ENCODE peak calls at places on chromosomes 11 and 22, in eight cellular contexts. One of them, this sample, is unnamed. For H3K4me1, the result is how much of the 10 kb centered on the place peaks cover.

GRCh38 chr22:45207533-45207932 is 33.2 kb downstream of the KIAA0930 start:
- DNase-seq in pancreas: peak
- DNase-seq in right lobe of liver: no peak
- DNase-seq in esophagus squamous epithelium: no peak
- DNase-seq in neural progenitor cell: no peak
- DNase-seq in mammary epithelial cell: no peak
- DNase-seq in sigmoid colon: peak
- DNase-seq in CD8-positive, alpha-beta T cell: no peak
- DNase-seq in this sample: no peak

GRCh38 chr22:41857160-41857859 is 24.4 kb downstream of the SREBF2 start:
- DNase-seq in pancreas: no peak
- DNase-seq in right lobe of liver: no peak
- DNase-seq in esophagus squamous epithelium: no peak
- DNase-seq in neural progenitor cell: peak
- DNase-seq in mammary epithelial cell: peak
- DNase-seq in sigmoid colon: no peak
- DNase-seq in CD8-positive, alpha-beta T cell: peak
- DNase-seq in this sample: peak

GRCh38 chr11:134468796-134469195 is 56.8 kb upstream of the B3GAT1 start:
- DNase-seq in pancreas: no peak
- DNase-seq in right lobe of liver: peak
- DNase-seq in esophagus squamous epithelium: no peak
- DNase-seq in neural progenitor cell: no peak
- DNase-seq in mammary epithelial cell: no peak
- DNase-seq in sigmoid colon: no peak
- DNase-seq in CD8-positive, alpha-beta T cell: no peak
- DNase-seq in this sample: no peak

GRCh38 chr22:36432592-36433317 is 45.0 kb upstream of the MYH9 start:
- DNase-seq in pancreas: no peak
- DNase-seq in right lobe of liver: no peak
- DNase-seq in esophagus squamous epithelium: no peak
- DNase-seq in neural progenitor cell: no peak
- DNase-seq in mammary epithelial cell: no peak
- DNase-seq in sigmoid colon: no peak
- DNase-seq in CD8-positive, alpha-beta T cell: no peak
- DNase-seq in this sample: no peak

GRCh38 chr11:106464728-106465127 is 387.3 kb downstream of the AASDHPPT start:
- DNase-seq in pancreas: no peak
- DNase-seq in right lobe of liver: no peak
- DNase-seq in esophagus squamous epithelium: no peak
- DNase-seq in neural progenitor cell: no peak
- DNase-seq in mammary epithelial cell: peak
- DNase-seq in sigmoid colon: no peak
- DNase-seq in CD8-positive, alpha-beta T cell: no peak
- DNase-seq in this sample: no peak

GRCh38 chr22:27302501-27302900 is 499.1 kb downstream of the MN1 start:
- DNase-seq in pancreas: no peak
- DNase-seq in right lobe of liver: no peak
- DNase-seq in esophagus squamous epithelium: no peak
- DNase-seq in neural progenitor cell: no peak
- DNase-seq in mammary epithelial cell: no peak
- DNase-seq in sigmoid colon: no peak
- DNase-seq in CD8-positive, alpha-beta T cell: no peak
- DNase-seq in this sample: no peak

GRCh38 chr11:69965821-69966582 is 112.1 kb upstream of the ANO1 start:
- DNase-seq in pancreas: no peak
- DNase-seq in right lobe of liver: peak
- DNase-seq in esophagus squamous epithelium: no peak
- DNase-seq in neural progenitor cell: no peak
- DNase-seq in mammary epithelial cell: no peak
- DNase-seq in sigmoid colon: no peak
- DNase-seq in CD8-positive, alpha-beta T cell: no peak
- DNase-seq in this sample: no peak

GRCh38 chr11:27012254-27012921 is 18.5 kb downstream of the FIBIN start:
- DNase-seq in pancreas: no peak
- DNase-seq in right lobe of liver: no peak
- DNase-seq in esophagus squamous epithelium: no peak
- DNase-seq in neural progenitor cell: peak
- DNase-seq in mammary epithelial cell: peak
- DNase-seq in sigmoid colon: no peak
- DNase-seq in CD8-positive, alpha-beta T cell: no peak
- DNase-seq in this sample: peak

GRCh38 chr22:36773935-36774334 is 2.0 kb downstream of the IFT27 start:
- DNase-seq in pancreas: no peak
- DNase-seq in right lobe of liver: no peak
- DNase-seq in esophagus squamous epithelium: no peak
- DNase-seq in neural progenitor cell: peak
- DNase-seq in mammary epithelial cell: peak
- DNase-seq in sigmoid colon: no peak
- DNase-seq in CD8-positive, alpha-beta T cell: no peak
- DNase-seq in this sample: peak

GRCh38 chr11:75816561-75817239 is 1.7 kb downstream of the UVRAG start:
- DNase-seq in pancreas: no peak
- DNase-seq in right lobe of liver: no peak
- DNase-seq in esophagus squamous epithelium: no peak
- DNase-seq in neural progenitor cell: no peak
- DNase-seq in mammary epithelial cell: no peak
- DNase-seq in sigmoid colon: no peak
- DNase-seq in CD8-positive, alpha-beta T cell: no peak
- DNase-seq in this sample: no peak

GRCh38 chr11:79637219-79637618 is 196.4 kb upstream of the TENM4 start:
- DNase-seq in pancreas: no peak
- DNase-seq in right lobe of liver: no peak
- DNase-seq in esophagus squamous epithelium: no peak
- DNase-seq in neural progenitor cell: no peak
- DNase-seq in mammary epithelial cell: peak
- DNase-seq in sigmoid colon: no peak
- DNase-seq in CD8-positive, alpha-beta T cell: no peak
- DNase-seq in this sample: no peak

GRCh38 chr11:35232961-35233360 is 94.0 kb downstream of the CD44 start:
- DNase-seq in pancreas: no peak
- DNase-seq in right lobe of liver: no peak
- DNase-seq in esophagus squamous epithelium: no peak
- DNase-seq in neural progenitor cell: no peak
- DNase-seq in mammary epithelial cell: no peak
- DNase-seq in sigmoid colon: no peak
- DNase-seq in CD8-positive, alpha-beta T cell: no peak
- DNase-seq in this sample: no peak

GRCh38 chr11:109971184-109971523 is 122.0 kb upstream of the ZC3H12C start:
- DNase-seq in pancreas: no peak
- DNase-seq in right lobe of liver: no peak
- DNase-seq in esophagus squamous epithelium: no peak
- DNase-seq in neural progenitor cell: peak
- DNase-seq in mammary epithelial cell: peak
- DNase-seq in sigmoid colon: no peak
- DNase-seq in CD8-positive, alpha-beta T cell: no peak
- DNase-seq in this sample: no peak

DNA sequence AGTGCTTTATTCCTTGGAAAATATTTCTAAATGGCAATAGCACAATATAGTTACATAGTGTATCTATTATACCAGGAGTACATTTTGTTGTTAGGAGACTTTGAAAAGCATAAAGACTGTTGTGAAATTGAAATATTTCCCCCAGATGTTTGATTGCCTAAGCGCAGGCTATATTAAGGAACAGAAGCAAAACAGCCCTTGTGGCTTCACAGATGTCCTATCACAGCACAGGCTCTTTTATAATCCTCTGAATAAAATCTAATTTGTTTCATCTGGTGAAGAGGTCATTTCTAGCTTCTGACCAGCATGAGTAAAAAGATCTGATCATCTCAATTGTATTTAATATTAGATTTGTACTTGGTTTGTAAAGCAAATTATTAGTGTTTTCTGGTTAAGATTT is 48.2 kb downstream of the BSX start:
- DNase-seq in pancreas: no peak
- DNase-seq in right lobe of liver: no peak
- DNase-seq in esophagus squamous epithelium: no peak
- DNase-seq in neural progenitor cell: no peak
- DNase-seq in mammary epithelial cell: no peak
- DNase-seq in sigmoid colon: no peak
- DNase-seq in CD8-positive, alpha-beta T cell: no peak
- DNase-seq in this sample: no peak
- H3K4me1 ChIP-seq in pancreas: under half
- H3K4me1 ChIP-seq in right lobe of liver: under half
- H3K4me1 ChIP-seq in esophagus squamous epithelium: under half
- H3K4me1 ChIP-seq in neural progenitor cell: under half
- H3K4me1 ChIP-seq in mammary epithelial cell: under half
- H3K4me1 ChIP-seq in sigmoid colon: under half
- H3K4me1 ChIP-seq in CD8-positive, alpha-beta T cell: under half
- H3K4me1 ChIP-seq in this sample: under half

GRCh38 chr11:61587541-61587941 is 6.7 kb upstream of the SYT7 start:
- DNase-seq in pancreas: peak
- DNase-seq in right lobe of liver: no peak
- DNase-seq in esophagus squamous epithelium: no peak
- DNase-seq in neural progenitor cell: peak
- DNase-seq in mammary epithelial cell: no peak
- DNase-seq in sigmoid colon: peak
- DNase-seq in CD8-positive, alpha-beta T cell: peak
- DNase-seq in this sample: no peak
- H3K4me3 ChIP-seq in pancreas: peak
- H3K4me3 ChIP-seq in right lobe of liver: peak
- H3K4me3 ChIP-seq in esophagus squamous epithelium: peak
- H3K4me3 ChIP-seq in neural progenitor cell: peak
- H3K4me3 ChIP-seq in mammary epithelial cell: peak
- H3K4me3 ChIP-seq in sigmoid colon: peak
- H3K4me3 ChIP-seq in CD8-positive, alpha-beta T cell: peak
- H3K4me3 ChIP-seq in this sample: peak

GRCh38 chr11:126149759-126150236 is 61.7 kb downstream of the RPUSD4 start:
- DNase-seq in pancreas: no peak
- DNase-seq in right lobe of liver: no peak
- DNase-seq in esophagus squamous epithelium: no peak
- DNase-seq in neural progenitor cell: no peak
- DNase-seq in mammary epithelial cell: no peak
- DNase-seq in sigmoid colon: peak
- DNase-seq in CD8-positive, alpha-beta T cell: no peak
- DNase-seq in this sample: no peak

GRCh38 chr11:126145954-126146353 is 65.5 kb downstream of the RPUSD4 start:
- DNase-seq in pancreas: no peak
- DNase-seq in right lobe of liver: no peak
- DNase-seq in esophagus squamous epithelium: no peak
- DNase-seq in neural progenitor cell: no peak
- DNase-seq in mammary epithelial cell: no peak
- DNase-seq in sigmoid colon: peak
- DNase-seq in CD8-positive, alpha-beta T cell: no peak
- DNase-seq in this sample: no peak

GRCh38 chr11:126146454-126147192 is 64.8 kb downstream of the RPUSD4 start:
- DNase-seq in pancreas: no peak
- DNase-seq in right lobe of liver: no peak
- DNase-seq in esophagus squamous epithelium: no peak
- DNase-seq in neural progenitor cell: peak
- DNase-seq in mammary epithelial cell: no peak
- DNase-seq in sigmoid colon: no peak
- DNase-seq in CD8-positive, alpha-beta T cell: no peak
- DNase-seq in this sample: no peak

GRCh38 chr11:126148317-126148716 is 63.1 kb downstream of the RPUSD4 start:
- DNase-seq in pancreas: no peak
- DNase-seq in right lobe of liver: no peak
- DNase-seq in esophagus squamous epithelium: no peak
- DNase-seq in neural progenitor cell: no peak
- DNase-seq in mammary epithelial cell: no peak
- DNase-seq in sigmoid colon: no peak
- DNase-seq in CD8-positive, alpha-beta T cell: no peak
- DNase-seq in this sample: no peak

GRCh38 chr11:126147268-126148111 is 64.0 kb downstream of the RPUSD4 start:
- DNase-seq in pancreas: no peak
- DNase-seq in right lobe of liver: peak
- DNase-seq in esophagus squamous epithelium: no peak
- DNase-seq in neural progenitor cell: peak
- DNase-seq in mammary epithelial cell: no peak
- DNase-seq in sigmoid colon: peak
- DNase-seq in CD8-positive, alpha-beta T cell: no peak
- DNase-seq in this sample: no peak
- TF ChIP-seq CTCF in pancreas: no peak
- TF ChIP-seq CTCF in right lobe of liver: no peak
- TF ChIP-seq CTCF in esophagus squamous epithelium: no peak
- TF ChIP-seq CTCF in neural progenitor cell: peak
- TF ChIP-seq CTCF in mammary epithelial cell: no peak
- TF ChIP-seq CTCF in sigmoid colon: no peak
- TF ChIP-seq CTCF in CD8-positive, alpha-beta T cell: no peak
- TF ChIP-seq CTCF in this sample: no peak

GRCh38 chr11:65186701-65187100 is 5.0 kb downstream of the CAPN1 start:
- DNase-seq in pancreas: no peak
- DNase-seq in right lobe of liver: peak
- DNase-seq in esophagus squamous epithelium: no peak
- DNase-seq in neural progenitor cell: no peak
- DNase-seq in mammary epithelial cell: no peak
- DNase-seq in sigmoid colon: no peak
- DNase-seq in CD8-positive, alpha-beta T cell: no peak
- DNase-seq in this sample: no peak
- H3K4me1 ChIP-seq in pancreas: under half
- H3K4me1 ChIP-seq in right lobe of liver: under half
- H3K4me1 ChIP-seq in esophagus squamous epithelium: under half
- H3K4me1 ChIP-seq in neural progenitor cell: under half
- H3K4me1 ChIP-seq in mammary epithelial cell: under half
- H3K4me1 ChIP-seq in sigmoid colon: under half
- H3K4me1 ChIP-seq in CD8-positive, alpha-beta T cell: under half
- H3K4me1 ChIP-seq in this sample: under half

GRCh38 chr22:20395181-20395896 is 1.4 kb downstream of the ZNF74 start:
- DNase-seq in pancreas: no peak
- DNase-seq in right lobe of liver: no peak
- DNase-seq in esophagus squamous epithelium: no peak
- DNase-seq in neural progenitor cell: no peak
- DNase-seq in mammary epithelial cell: no peak
- DNase-seq in sigmoid colon: no peak
- DNase-seq in CD8-positive, alpha-beta T cell: no peak
- DNase-seq in this sample: no peak
- H3K4me3 ChIP-seq in pancreas: peak
- H3K4me3 ChIP-seq in right lobe of liver: no peak
- H3K4me3 ChIP-seq in esophagus squamous epithelium: no peak
- H3K4me3 ChIP-seq in neural progenitor cell: peak
- H3K4me3 ChIP-seq in mammary epithelial cell: peak
- H3K4me3 ChIP-seq in sigmoid colon: peak
- H3K4me3 ChIP-seq in CD8-positive, alpha-beta T cell: peak
- H3K4me3 ChIP-seq in this sample: peak

DNA sequence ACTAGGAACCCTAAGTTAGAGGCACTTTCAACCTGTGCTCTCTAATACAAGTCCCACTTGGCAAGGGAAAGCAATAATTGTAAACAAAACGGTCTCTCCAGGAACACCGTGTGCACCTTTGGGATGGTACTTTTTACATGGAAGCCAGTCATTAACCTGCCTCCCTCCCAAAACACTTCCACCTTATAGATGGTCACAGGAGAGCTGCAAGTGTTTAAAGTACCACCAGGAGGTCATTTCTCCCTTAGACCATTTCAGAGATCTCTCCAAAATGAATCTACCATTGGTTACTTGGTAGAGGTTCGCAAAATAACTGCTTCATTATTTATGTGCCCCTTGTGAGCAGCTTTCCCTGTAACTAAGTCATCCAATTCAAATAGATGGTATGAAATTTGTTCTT is 375.3 kb downstream of the DYNC2H1 start:
- DNase-seq in pancreas: no peak
- DNase-seq in right lobe of liver: no peak
- DNase-seq in esophagus squamous epithelium: no peak
- DNase-seq in neural progenitor cell: no peak
- DNase-seq in mammary epithelial cell: no peak
- DNase-seq in sigmoid colon: no peak
- DNase-seq in CD8-positive, alpha-beta T cell: no peak
- DNase-seq in this sample: no peak
- TF ChIP-seq CTCF in pancreas: no peak
- TF ChIP-seq CTCF in right lobe of liver: no peak
- TF ChIP-seq CTCF in esophagus squamous epithelium: no peak
- TF ChIP-seq CTCF in neural progenitor cell: no peak
- TF ChIP-seq CTCF in mammary epithelial cell: peak
- TF ChIP-seq CTCF in sigmoid colon: no peak
- TF ChIP-seq CTCF in CD8-positive, alpha-beta T cell: no peak
- TF ChIP-seq CTCF in this sample: peak